ENCODE peak calls at places on chromosomes 1 and 21, in nine cellular contexts. S is cardiac fibroblast, Z is thoracic aorta, J is WTC11, F is AG09319, M is mucosa of descending colon, C is upper lobe of left lung, Y is kidney epithelial cell, U is breast epithelium. G is an unnamed sample.

GRCh38 chr1:22888320-22889075 is 84.2 kb downstream of the LACTBL1 start:
- DNase-seq in S (peak), Z (no peak), J (no peak), F (no peak), M (no peak), C (no peak), Y (no peak), U (no peak), G (no peak)

GRCh38 chr1:231357831-231358354 is 19.8 kb downstream of the SPRTN start:
- DNase-seq in S (peak), Z (no peak), J (no peak), F (peak), M (no peak), C (peak), Y (no peak), U (no peak), G (no peak)

GRCh38 chr1:1322418-1322817 is 2.0 kb downstream of the INTS11 start:
- DNase-seq in S (no peak), Z (no peak), J (no peak), F (no peak), M (no peak), C (no peak), Y (no peak), U (no peak), G (no peak)

GRCh38 chr1:161013591-161014513 is 7.1 kb downstream of the F11R start:
- DNase-seq in S (peak), Z (peak), J (peak), F (no peak), M (peak), C (peak), Y (no peak), U (peak), G (no peak)

GRCh38 chr1:248065604-248066003 is 19.0 kb downstream of the OR2L3 start:
- DNase-seq in S (no peak), Z (no peak), J (no peak), F (no peak), M (no peak), C (no peak), Y (no peak), U (no peak), G (no peak)

GRCh38 chr1:160789702-160790611 is 6.0 kb upstream of the LY9 start:
- DNase-seq in S (no peak), Z (no peak), J (no peak), F (no peak), M (no peak), C (peak), Y (no peak), U (no peak), G (no peak)

GRCh38 chr1:31976401-31976800 is 37.3 kb upstream of the KHDRBS1 start:
- DNase-seq in S (no peak), Z (no peak), J (no peak), F (no peak), M (no peak), C (no peak), Y (no peak), U (no peak), G (no peak)

GRCh38 chr1:162994921-162995320 is 74.2 kb upstream of the RGS4 start:
- DNase-seq in S (peak), Z (no peak), J (no peak), F (no peak), M (no peak), C (no peak), Y (no peak), U (no peak), G (no peak)

GRCh38 chr1:230415405-230416119 is 10.6 kb downstream of the PGBD5 start:
- DNase-seq in S (no peak), Z (no peak), J (no peak), F (no peak), M (no peak), C (no peak), Y (no peak), U (no peak), G (peak)

GRCh38 chr1:8776104-8776503 is 41.3 kb downstream of the RERE start:
- DNase-seq in S (no peak), Z (no peak), J (no peak), F (no peak), M (no peak), C (no peak), Y (no peak), U (no peak), G (no peak)

GRCh38 chr1:10761503-10762152 is 34.8 kb downstream of the CASZ1 start:
- DNase-seq in S (no peak), Z (no peak), J (no peak), F (no peak), M (peak), C (peak), Y (no peak), U (peak), G (no peak)

GRCh38 chr1:36584874-36585759 is 102.4 kb upstream of the CSF3R start:
- DNase-seq in S (no peak), Z (no peak), J (no peak), F (no peak), M (no peak), C (no peak), Y (no peak), U (no peak), G (no peak)

GRCh38 chr1:167479331-167479979 is 38.9 kb downstream of the CD247 start:
- DNase-seq in S (no peak), Z (no peak), J (no peak), F (no peak), M (no peak), C (peak), Y (no peak), U (no peak), G (no peak)

GRCh38 chr1:225426395-225427248 is 1.2 kb downstream of the LBR start:
- DNase-seq in S (peak), Z (no peak), J (no peak), F (no peak), M (peak), C (peak), Y (no peak), U (no peak), G (no peak)

GRCh38 chr1:185409345-185409744 is 92.3 kb upstream of the IVNS1ABP start:
- DNase-seq in S (no peak), Z (no peak), J (no peak), F (no peak), M (no peak), C (no peak), Y (no peak), U (no peak), G (no peak)

GRCh38 chr1:215474940-215475339 is 92.2 kb upstream of the KCTD3 start:
- DNase-seq in S (no peak), Z (no peak), J (no peak), F (no peak), M (no peak), C (no peak), Y (no peak), U (no peak), G (no peak)

GRCh38 chr1:50822035-50822776 is 137.9 kb downstream of the FAF1 start:
- DNase-seq in S (peak), Z (no peak), J (no peak), F (no peak), M (no peak), C (no peak), Y (no peak), U (no peak), G (no peak)

GRCh38 chr1:19799233-19799876 is 361 bp downstream of the TMCO4 start:
- DNase-seq in S (peak), Z (no peak), J (no peak), F (peak), M (peak), C (peak), Y (no peak), U (peak), G (no peak)
- TF ChIP-seq CTCF in S (peak), Z (peak), J (no peak), F (peak), M (no peak), C (peak), Y (peak), U (peak), G (peak)

DNA sequence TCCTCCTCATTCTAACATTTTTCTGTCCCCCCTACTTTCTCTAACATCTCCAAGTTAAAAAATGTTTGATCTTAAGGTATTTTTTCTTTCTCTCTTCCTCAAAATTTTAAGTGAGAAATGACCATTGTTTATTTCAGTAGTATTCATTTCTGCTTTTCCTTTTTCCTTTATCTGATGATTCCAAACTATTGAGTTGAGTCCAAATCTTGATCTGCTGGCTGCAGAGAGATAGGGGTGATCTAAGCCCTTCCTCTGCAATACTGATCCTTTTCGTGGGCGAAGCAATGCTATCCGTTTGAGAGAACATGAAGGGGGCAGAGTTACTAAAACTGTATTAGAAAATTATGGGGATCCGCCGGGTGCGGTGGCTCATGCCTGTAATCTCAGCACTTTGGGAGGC is 516 bp upstream of the NMNAT2 start:
- DNase-seq in S (no peak), Z (no peak), J (no peak), F (no peak), M (no peak), C (no peak), Y (no peak), U (no peak), G (no peak)
- TF ChIP-seq CTCF in S (no peak), Z (no peak), J (no peak), F (no peak), M (no peak), C (no peak), Y (no peak), U (no peak), G (no peak)

DNA sequence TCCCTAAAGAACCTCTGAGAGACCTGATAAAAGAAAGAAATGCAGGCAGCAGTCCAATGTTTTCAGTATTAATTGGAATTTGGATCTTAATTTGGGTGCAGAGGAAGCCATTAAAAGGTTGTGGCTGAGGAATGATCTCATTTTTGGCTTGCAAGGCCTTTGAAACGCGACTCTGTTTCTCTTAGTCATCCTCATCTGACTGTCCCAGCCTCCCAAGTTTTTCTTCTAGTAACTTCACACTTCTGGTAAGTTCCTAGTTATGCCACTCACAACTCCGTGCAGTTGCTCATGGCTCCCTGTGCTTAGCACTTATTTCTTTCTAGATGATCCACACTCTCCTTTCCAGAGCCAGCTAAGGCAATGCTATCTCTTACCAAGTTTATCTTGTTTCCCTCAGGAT is 147.4 kb upstream of the USP24 start:
- DNase-seq in S (peak), Z (no peak), J (no peak), F (no peak), M (no peak), C (no peak), Y (peak), U (no peak), G (no peak)
- TF ChIP-seq CTCF in S (no peak), Z (no peak), J (no peak), F (no peak), M (no peak), C (no peak), Y (no peak), U (no peak), G (no peak)

DNA sequence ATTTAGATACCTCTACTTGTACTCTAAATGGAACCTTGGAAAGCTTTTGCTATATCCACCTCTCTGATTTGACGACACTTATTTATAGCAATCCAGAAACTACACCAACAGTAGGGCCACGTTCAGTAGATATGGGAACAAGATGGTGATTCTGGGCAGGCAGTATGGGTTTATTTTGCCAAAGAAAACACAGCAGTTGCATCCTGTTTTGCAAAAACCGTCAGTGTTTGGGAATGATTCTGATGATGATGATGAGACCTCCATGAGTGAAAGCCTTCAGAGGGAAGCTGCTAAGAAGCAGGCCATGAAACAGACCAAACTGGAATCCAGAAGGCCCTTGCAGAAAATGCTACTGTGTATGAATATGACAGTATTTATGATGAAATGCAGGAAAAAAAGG is 41.5 kb upstream of the NEXN start:
- DNase-seq in S (peak), Z (no peak), J (no peak), F (no peak), M (no peak), C (no peak), Y (no peak), U (no peak), G (no peak)
- TF ChIP-seq CTCF in S (no peak), Z (no peak), J (no peak), F (no peak), M (no peak), C (no peak), Y (no peak), U (no peak), G (no peak)

GRCh38 chr1:17470021-17470799 is 30.7 kb upstream of the RCC2 start:
- DNase-seq in S (no peak), Z (no peak), J (peak), F (no peak), M (no peak), C (no peak), Y (no peak), U (no peak), G (no peak)

GRCh38 chr1:17471393-17471792 is 31.9 kb upstream of the RCC2 start:
- DNase-seq in S (no peak), Z (no peak), J (no peak), F (no peak), M (no peak), C (no peak), Y (no peak), U (no peak), G (no peak)

GRCh38 chr1:17475729-17476128 is 36.3 kb upstream of the RCC2 start:
- DNase-seq in S (peak), Z (no peak), J (no peak), F (peak), M (no peak), C (no peak), Y (peak), U (no peak), G (no peak)

GRCh38 chr1:17472814-17473213 is 33.3 kb upstream of the RCC2 start:
- DNase-seq in S (no peak), Z (no peak), J (no peak), F (no peak), M (no peak), C (no peak), Y (no peak), U (no peak), G (no peak)
- TF ChIP-seq CTCF in S (no peak), Z (no peak), J (no peak), F (no peak), M (no peak), C (no peak), Y (no peak), U (no peak), G (no peak)

DNA sequence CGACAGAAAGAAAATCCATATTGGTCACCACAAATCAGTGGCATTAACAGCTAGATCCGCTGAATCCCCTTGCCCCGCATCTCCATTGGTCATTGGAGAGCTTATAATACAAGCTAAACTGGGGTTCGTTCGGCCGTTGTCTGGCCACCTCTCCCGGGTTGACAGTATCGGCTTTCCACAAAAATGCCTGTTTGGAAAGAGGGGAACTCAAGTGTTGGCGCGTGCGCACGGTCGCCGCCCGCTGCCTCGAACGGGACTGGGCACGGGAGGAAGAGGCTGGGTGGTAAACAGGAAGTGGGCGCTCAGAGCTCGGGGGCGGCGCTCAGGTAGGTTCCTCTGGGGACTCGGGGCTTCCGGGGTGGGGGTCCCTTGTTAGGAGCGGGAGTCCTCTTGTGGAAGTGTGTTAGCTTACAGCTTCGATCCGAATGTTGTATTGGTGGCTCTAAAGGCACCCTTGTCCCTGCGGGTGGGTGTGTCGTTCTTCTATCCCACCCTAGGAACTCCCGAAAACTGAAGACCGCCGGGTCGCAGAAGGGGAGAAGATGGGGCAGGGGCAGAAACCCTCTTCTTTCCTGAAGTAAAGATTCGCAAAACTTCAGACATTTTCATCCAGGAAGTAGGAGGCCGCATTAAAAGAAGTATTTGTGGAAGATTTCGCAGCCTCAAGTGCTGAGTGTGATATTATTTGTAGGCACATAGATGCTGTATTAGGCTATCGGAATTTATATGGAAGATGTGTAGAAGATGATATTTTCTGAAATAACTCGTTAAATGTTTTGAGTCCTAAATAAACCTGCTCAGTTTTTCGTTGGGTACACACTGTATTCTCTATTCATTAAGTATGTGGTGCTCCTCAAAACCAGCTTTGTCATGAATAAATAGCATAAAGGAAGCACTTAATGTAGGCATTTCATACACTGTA is 988 bp downstream of the BROX start:
- DNase-seq in S (peak), Z (peak), J (peak), F (peak), M (peak), C (peak), Y (peak), U (peak), G (peak)
- TF ChIP-seq CTCF in S (no peak), Z (no peak), J (no peak), F (no peak), M (no peak), C (peak), Y (no peak), U (no peak), G (no peak)

DNA sequence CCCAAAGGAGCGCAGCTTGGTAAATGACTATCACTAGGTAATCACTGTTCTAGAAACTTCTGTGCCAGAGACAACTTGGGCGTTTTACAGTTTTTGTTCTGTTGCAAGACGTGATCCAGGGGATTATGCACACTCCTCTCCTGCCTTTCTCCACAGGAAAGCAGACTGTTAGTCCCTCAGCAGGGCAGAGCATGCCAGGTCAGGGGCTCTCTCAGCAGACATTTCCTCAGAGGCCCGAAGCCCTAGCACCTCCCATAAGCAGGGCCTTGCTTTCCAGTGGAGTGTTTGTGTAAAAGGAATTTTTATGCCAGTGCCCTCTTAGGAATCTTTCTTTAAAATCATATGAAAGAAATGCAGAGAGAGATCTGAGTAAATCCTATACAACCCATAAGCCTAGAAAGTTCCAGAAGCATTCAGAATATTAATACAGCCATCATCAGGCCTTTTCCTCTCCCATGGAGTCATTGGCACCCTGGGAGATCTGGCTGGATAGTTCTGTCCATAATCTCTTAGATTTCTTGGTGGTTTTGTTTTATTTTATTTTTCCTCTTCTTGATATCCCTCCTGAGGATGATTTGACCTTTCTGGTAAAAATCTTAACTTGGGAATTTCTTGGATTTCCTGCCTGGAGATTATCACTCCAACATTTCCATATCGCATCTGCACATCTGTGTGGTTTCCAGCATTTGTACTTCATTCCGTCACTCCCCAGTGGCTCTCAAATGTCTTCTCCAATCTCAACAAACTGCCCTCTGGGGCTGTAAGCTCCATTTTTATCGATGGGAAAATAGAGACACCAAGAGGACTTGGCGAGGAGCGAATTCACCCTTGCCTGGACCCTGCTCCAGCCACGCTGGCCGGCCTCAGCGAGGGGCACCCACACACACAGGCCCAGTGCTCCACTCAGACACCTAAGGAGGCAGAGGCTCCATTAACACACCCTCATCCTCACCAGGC is 116.1 kb downstream of the PSMG1 start:
- DNase-seq in S (peak), Z (no peak), J (no peak), F (no peak), M (no peak), C (no peak), Y (no peak), U (no peak), G (no peak)
- TF ChIP-seq CTCF in S (no peak), Z (no peak), J (no peak), F (no peak), M (no peak), C (no peak), Y (no peak), U (no peak), G (no peak)

GRCh38 chr1:206930210-206930798 is 8.6 kb upstream of the FCMR start:
- DNase-seq in S (no peak), Z (no peak), J (no peak), F (no peak), M (no peak), C (peak), Y (no peak), U (no peak), G (no peak)

GRCh38 chr1:206932271-206932670 is 10.5 kb upstream of the FCMR start:
- DNase-seq in S (no peak), Z (no peak), J (no peak), F (no peak), M (no peak), C (no peak), Y (no peak), U (no peak), G (no peak)

GRCh38 chr1:206931709-206932108 is 10.0 kb upstream of the FCMR start:
- DNase-seq in S (no peak), Z (no peak), J (peak), F (no peak), M (no peak), C (no peak), Y (no peak), U (no peak), G (no peak)

GRCh38 chr1:206926286-206926685 is 4.5 kb upstream of the FCMR start:
- DNase-seq in S (no peak), Z (no peak), J (no peak), F (no peak), M (no peak), C (no peak), Y (no peak), U (no peak), G (no peak)

GRCh38 chr1:206929509-206929908 is 7.8 kb upstream of the FCMR start:
- DNase-seq in S (no peak), Z (no peak), J (no peak), F (no peak), M (no peak), C (no peak), Y (no peak), U (no peak), G (no peak)
- TF ChIP-seq CTCF in S (no peak), Z (no peak), J (no peak), F (no peak), M (no peak), C (no peak), Y (no peak), U (no peak), G (no peak)